ENCODE peak calls at places on chromosome X, in nine cellular contexts. One of them, this sample, is unnamed.

GRCh38 chrX:21926527-21927278 is 13.8 kb upstream of the SMS start:
- DNase-seq in H1: no peak
- DNase-seq in endodermal cell: no peak
- DNase-seq in adipocyte: peak; percentile 88
- DNase-seq in IMR-90: peak; percentile 99
- DNase-seq in keratinocyte: peak; percentile 90
- DNase-seq in H9: no peak
- DNase-seq in neuronal stem cell: no peak
- DNase-seq in fibroblast of lung: peak; percentile 97
- DNase-seq in this sample: no peak

GRCh38 chrX:111444881-111445280 is 32.9 kb upstream of the DCX start:
- DNase-seq in H1: no peak
- DNase-seq in endodermal cell: no peak
- DNase-seq in adipocyte: no peak
- DNase-seq in IMR-90: no peak
- DNase-seq in keratinocyte: no peak
- DNase-seq in H9: no peak
- DNase-seq in neuronal stem cell: no peak
- DNase-seq in fibroblast of lung: no peak
- DNase-seq in this sample: no peak

GRCh38 chrX:40177489-40177888 is 79.7 kb upstream of the BCOR start:
- DNase-seq in H1: no peak
- DNase-seq in endodermal cell: no peak
- DNase-seq in adipocyte: no peak
- DNase-seq in IMR-90: no peak
- DNase-seq in keratinocyte: no peak
- DNase-seq in H9: no peak
- DNase-seq in neuronal stem cell: no peak
- DNase-seq in fibroblast of lung: no peak
- DNase-seq in this sample: no peak

GRCh38 chrX:100316987-100317386 is 93.1 kb downstream of the PCDH19 start:
- DNase-seq in H1: no peak
- DNase-seq in endodermal cell: no peak
- DNase-seq in adipocyte: peak; percentile 2
- DNase-seq in IMR-90: no peak
- DNase-seq in keratinocyte: no peak
- DNase-seq in H9: no peak
- DNase-seq in neuronal stem cell: no peak
- DNase-seq in fibroblast of lung: peak; percentile 21
- DNase-seq in this sample: no peak

GRCh38 chrX:27555514-27555913 is 34.6 kb upstream of the DCAF8L2 start:
- DNase-seq in H1: no peak
- DNase-seq in endodermal cell: no peak
- DNase-seq in adipocyte: peak; percentile 36
- DNase-seq in IMR-90: peak; percentile 40
- DNase-seq in keratinocyte: no peak
- DNase-seq in H9: no peak
- DNase-seq in neuronal stem cell: peak; percentile 18
- DNase-seq in fibroblast of lung: peak; percentile 3
- DNase-seq in this sample: peak; percentile 13

GRCh38 chrX:111402378-111402777 is 9.6 kb downstream of the DCX start:
- DNase-seq in H1: no peak
- DNase-seq in endodermal cell: no peak
- DNase-seq in adipocyte: no peak
- DNase-seq in IMR-90: no peak
- DNase-seq in keratinocyte: no peak
- DNase-seq in H9: no peak
- DNase-seq in neuronal stem cell: no peak
- DNase-seq in fibroblast of lung: no peak
- DNase-seq in this sample: no peak

GRCh38 chrX:102833136-102833535 is 103.9 kb upstream of the RAB40AL start:
- DNase-seq in H1: no peak
- DNase-seq in endodermal cell: no peak
- DNase-seq in adipocyte: peak; percentile 11
- DNase-seq in IMR-90: peak; percentile 41
- DNase-seq in keratinocyte: no peak
- DNase-seq in H9: no peak
- DNase-seq in neuronal stem cell: no peak
- DNase-seq in fibroblast of lung: peak; percentile 66
- DNase-seq in this sample: no peak

GRCh38 chrX:43269201-43269600 is 386.9 kb upstream of the MAOA start:
- DNase-seq in H1: no peak
- DNase-seq in endodermal cell: no peak
- DNase-seq in adipocyte: no peak
- DNase-seq in IMR-90: no peak
- DNase-seq in keratinocyte: no peak
- DNase-seq in H9: no peak
- DNase-seq in neuronal stem cell: no peak
- DNase-seq in fibroblast of lung: no peak
- DNase-seq in this sample: no peak

GRCh38 chrX:48897157-48897620 is 379 bp downstream of the TIMM17B start:
- DNase-seq in H1: peak; percentile 81
- DNase-seq in endodermal cell: peak; percentile 94
- DNase-seq in adipocyte: peak; percentile 80
- DNase-seq in IMR-90: peak; percentile 66
- DNase-seq in keratinocyte: no peak
- DNase-seq in H9: peak; percentile 85
- DNase-seq in neuronal stem cell: peak; percentile 72
- DNase-seq in fibroblast of lung: peak; percentile 72
- DNase-seq in this sample: peak; percentile 72

GRCh38 chrX:7286461-7286860 is 138.5 kb upstream of the PUDP start:
- DNase-seq in H1: no peak
- DNase-seq in endodermal cell: no peak
- DNase-seq in adipocyte: no peak
- DNase-seq in IMR-90: peak; percentile 12
- DNase-seq in keratinocyte: no peak
- DNase-seq in H9: no peak
- DNase-seq in neuronal stem cell: no peak
- DNase-seq in fibroblast of lung: peak; percentile 3
- DNase-seq in this sample: no peak

GRCh38 chrX:118726887-118727685 is at the start of gene IL13RA1:
- DNase-seq in H1: peak; percentile 70
- DNase-seq in endodermal cell: peak; percentile 91
- DNase-seq in adipocyte: peak; percentile 90
- DNase-seq in IMR-90: peak; percentile 76
- DNase-seq in keratinocyte: peak; percentile 11
- DNase-seq in H9: peak; percentile 89
- DNase-seq in neuronal stem cell: peak; percentile 82
- DNase-seq in fibroblast of lung: peak; percentile 83
- DNase-seq in this sample: no peak

GRCh38 chrX:26376037-26376708 is 160.2 kb downstream of the MAGEB5 start:
- DNase-seq in H1: no peak
- DNase-seq in endodermal cell: no peak
- DNase-seq in adipocyte: no peak
- DNase-seq in IMR-90: no peak
- DNase-seq in keratinocyte: no peak
- DNase-seq in H9: no peak
- DNase-seq in neuronal stem cell: no peak
- DNase-seq in fibroblast of lung: no peak
- DNase-seq in this sample: no peak

GRCh38 chrX:63784902-63785692 is at the start of gene ARHGEF9:
- DNase-seq in H1: peak; percentile 71
- DNase-seq in endodermal cell: peak; percentile 81
- DNase-seq in adipocyte: peak; percentile 26
- DNase-seq in IMR-90: no peak
- DNase-seq in keratinocyte: no peak
- DNase-seq in H9: peak; percentile 72
- DNase-seq in neuronal stem cell: peak; percentile 44
- DNase-seq in fibroblast of lung: peak; percentile 3
- DNase-seq in this sample: peak; percentile 60

GRCh38 chrX:12360389-12360788 is 222.1 kb downstream of the FRMPD4 start:
- DNase-seq in H1: no peak
- DNase-seq in endodermal cell: no peak
- DNase-seq in adipocyte: peak; percentile 30
- DNase-seq in IMR-90: peak; percentile 86
- DNase-seq in keratinocyte: peak; percentile 28
- DNase-seq in H9: no peak
- DNase-seq in neuronal stem cell: no peak
- DNase-seq in fibroblast of lung: peak; percentile 77
- DNase-seq in this sample: no peak

GRCh38 chrX:107483976-107484726 is 34.7 kb downstream of the FRMPD3 start:
- DNase-seq in H1: no peak
- DNase-seq in endodermal cell: peak; percentile 84
- DNase-seq in adipocyte: no peak
- DNase-seq in IMR-90: no peak
- DNase-seq in keratinocyte: no peak
- DNase-seq in H9: peak; percentile 80
- DNase-seq in neuronal stem cell: peak; percentile 8
- DNase-seq in fibroblast of lung: peak; percentile 42
- DNase-seq in this sample: no peak

GRCh38 chrX:131762802-131763234 is 218.9 kb downstream of the OR13H1 start:
- DNase-seq in H1: no peak
- DNase-seq in endodermal cell: no peak
- DNase-seq in adipocyte: peak; percentile 79
- DNase-seq in IMR-90: peak; percentile 77
- DNase-seq in keratinocyte: no peak
- DNase-seq in H9: no peak
- DNase-seq in neuronal stem cell: no peak
- DNase-seq in fibroblast of lung: peak; percentile 54
- DNase-seq in this sample: no peak

GRCh38 chrX:45323387-45323786 is 122.7 kb upstream of the DIPK2B start:
- DNase-seq in H1: no peak
- DNase-seq in endodermal cell: no peak
- DNase-seq in adipocyte: no peak
- DNase-seq in IMR-90: no peak
- DNase-seq in keratinocyte: peak; percentile 15
- DNase-seq in H9: no peak
- DNase-seq in neuronal stem cell: no peak
- DNase-seq in fibroblast of lung: no peak
- DNase-seq in this sample: no peak

GRCh38 chrX:133985164-133986007 is at the start of gene GPC3:
- DNase-seq in H1: peak; percentile 64
- DNase-seq in endodermal cell: peak; percentile 90
- DNase-seq in adipocyte: peak; percentile 64
- DNase-seq in IMR-90: peak; percentile 0
- DNase-seq in keratinocyte: no peak
- DNase-seq in H9: peak; percentile 83
- DNase-seq in neuronal stem cell: no peak
- DNase-seq in fibroblast of lung: peak; percentile 2
- DNase-seq in this sample: peak; percentile 65

GRCh38 chrX:63754141-63754859 is 30.7 kb downstream of the ARHGEF9 start:
- DNase-seq in H1: no peak
- DNase-seq in endodermal cell: peak; percentile 41
- DNase-seq in adipocyte: peak; percentile 58
- DNase-seq in IMR-90: peak; percentile 15
- DNase-seq in keratinocyte: no peak
- DNase-seq in H9: peak; percentile 22
- DNase-seq in neuronal stem cell: no peak
- DNase-seq in fibroblast of lung: peak; percentile 23
- DNase-seq in this sample: peak; percentile 52

DNA sequence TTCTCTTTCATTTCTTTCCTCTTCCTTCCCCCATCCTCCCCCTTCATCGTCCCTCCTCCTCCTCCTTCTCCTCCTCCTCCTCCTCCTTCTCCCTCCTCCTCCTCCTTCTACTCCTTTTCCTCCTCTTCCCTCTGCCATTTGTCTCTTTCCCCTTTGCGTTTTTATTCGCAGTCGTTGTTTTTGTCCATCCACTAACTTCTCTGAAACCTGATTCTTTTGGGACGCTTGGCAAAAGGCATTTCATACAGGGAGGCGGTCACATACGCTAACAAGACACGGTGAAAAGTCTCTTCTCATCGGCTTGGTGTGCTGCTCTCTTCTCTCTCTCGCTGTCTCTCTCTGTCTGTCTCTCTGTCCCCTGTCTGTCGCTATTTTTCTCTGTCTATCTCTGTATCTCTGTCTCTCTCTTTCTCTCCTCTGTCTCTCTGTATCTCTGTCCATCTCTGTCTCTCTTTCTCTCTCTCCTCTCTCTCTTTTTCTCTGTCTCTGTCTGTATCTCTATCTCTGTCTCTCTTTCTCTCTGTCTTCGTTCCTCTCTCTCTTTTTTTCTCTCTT is 5.4 kb upstream of the SHOX start:
- DNase-seq in H1: no peak
- DNase-seq in endodermal cell: peak; percentile 28
- DNase-seq in adipocyte: no peak
- DNase-seq in IMR-90: no peak
- DNase-seq in keratinocyte: no peak
- DNase-seq in H9: no peak
- DNase-seq in neuronal stem cell: no peak
- DNase-seq in fibroblast of lung: no peak
- DNase-seq in this sample: no peak
- H3K27me3 ChIP-seq in H1: peaks cover 93% of the 10 kb centered on the region
- H3K27me3 ChIP-seq in endodermal cell: peaks cover 100% of the 10 kb centered on the region
- H3K27me3 ChIP-seq in adipocyte: peaks cover 29% of the 10 kb centered on the region
- H3K27me3 ChIP-seq in IMR-90: peaks cover 1% of the 10 kb centered on the region
- H3K27me3 ChIP-seq in keratinocyte: peaks cover 38% of the 10 kb centered on the region
- H3K27me3 ChIP-seq in H9: peaks cover 87% of the 10 kb centered on the region
- H3K27me3 ChIP-seq in neuronal stem cell: peaks cover 81% of the 10 kb centered on the region
- H3K27me3 ChIP-seq in fibroblast of lung: no peaks in the 10 kb centered on the region
- H3K27me3 ChIP-seq in this sample: no peaks in the 10 kb centered on the region

DNA sequence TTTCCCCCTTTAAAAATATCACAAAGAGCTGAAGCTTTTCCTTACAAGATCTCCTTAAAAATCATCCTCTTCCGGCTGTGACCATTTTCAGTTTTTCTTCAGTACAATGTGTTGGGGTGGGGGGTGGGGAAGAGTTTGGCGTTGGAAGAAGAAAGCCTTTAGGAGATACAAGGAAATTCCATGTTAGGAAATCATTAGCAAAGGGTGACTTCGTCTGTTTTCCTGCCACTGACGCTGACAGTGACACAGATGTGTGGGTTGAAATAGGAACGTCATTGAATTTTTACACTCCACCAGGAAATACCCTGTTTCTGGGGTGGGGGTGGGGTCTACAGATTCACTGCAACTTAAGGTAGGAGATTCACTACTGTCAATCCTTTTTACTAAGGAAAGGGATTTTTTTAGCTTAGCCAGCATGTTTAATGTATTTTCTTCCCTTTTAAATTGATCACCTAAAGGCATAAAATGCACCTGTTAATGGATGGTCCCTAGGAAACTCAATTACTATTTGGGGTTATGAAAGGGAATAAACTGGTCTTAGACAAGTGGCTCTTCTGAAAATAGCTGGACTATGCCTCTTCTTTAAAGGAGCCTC is 3.9 kb downstream of the MAMLD1 start:
- DNase-seq in H1: no peak
- DNase-seq in endodermal cell: no peak
- DNase-seq in adipocyte: peak; percentile 50
- DNase-seq in IMR-90: peak; percentile 79
- DNase-seq in keratinocyte: no peak
- DNase-seq in H9: peak; percentile 10
- DNase-seq in neuronal stem cell: no peak
- DNase-seq in fibroblast of lung: peak; percentile 68
- DNase-seq in this sample: no peak
- H3K9ac ChIP-seq in H1: no peak overlapping the region
- H3K9ac ChIP-seq in endodermal cell: no peak overlapping the region
- H3K9ac ChIP-seq in adipocyte: peak overlapping the region; percentile 83
- H3K9ac ChIP-seq in IMR-90: peak overlapping the region; percentile 54
- H3K9ac ChIP-seq in keratinocyte: no peak overlapping the region
- H3K9ac ChIP-seq in H9: no peak overlapping the region
- H3K9ac ChIP-seq in neuronal stem cell: no peak overlapping the region
- H3K9ac ChIP-seq in fibroblast of lung: peak overlapping the region; percentile 32
- H3K9ac ChIP-seq in this sample: peak overlapping the region; percentile 60

GRCh38 chrX:69524765-69525164 is 20.6 kb downstream of the NALF2 start:
- DNase-seq in H1: no peak
- DNase-seq in endodermal cell: no peak
- DNase-seq in adipocyte: no peak
- DNase-seq in IMR-90: no peak
- DNase-seq in keratinocyte: no peak
- DNase-seq in H9: no peak
- DNase-seq in neuronal stem cell: no peak
- DNase-seq in fibroblast of lung: no peak
- DNase-seq in this sample: no peak
- H3K27me3 ChIP-seq in H1: no peaks in the 10 kb centered on the region
- H3K27me3 ChIP-seq in endodermal cell: no peaks in the 10 kb centered on the region
- H3K27me3 ChIP-seq in adipocyte: peaks cover 85% of the 10 kb centered on the region
- H3K27me3 ChIP-seq in IMR-90: peaks cover 15% of the 10 kb centered on the region
- H3K27me3 ChIP-seq in keratinocyte: no peaks in the 10 kb centered on the region
- H3K27me3 ChIP-seq in H9: no peaks in the 10 kb centered on the region
- H3K27me3 ChIP-seq in neuronal stem cell: no peaks in the 10 kb centered on the region
- H3K27me3 ChIP-seq in fibroblast of lung: no peaks in the 10 kb centered on the region
- H3K27me3 ChIP-seq in this sample: no peaks in the 10 kb centered on the region

GRCh38 chrX:130211415-130212186 is 39.8 kb downstream of the RAB33A start:
- DNase-seq in H1: no peak
- DNase-seq in endodermal cell: no peak
- DNase-seq in adipocyte: no peak
- DNase-seq in IMR-90: no peak
- DNase-seq in keratinocyte: no peak
- DNase-seq in H9: no peak
- DNase-seq in neuronal stem cell: no peak
- DNase-seq in fibroblast of lung: no peak
- DNase-seq in this sample: no peak
- H3K9ac ChIP-seq in H1: no peak overlapping the region
- H3K9ac ChIP-seq in endodermal cell: no peak overlapping the region
- H3K9ac ChIP-seq in adipocyte: no peak overlapping the region
- H3K9ac ChIP-seq in IMR-90: no peak overlapping the region
- H3K9ac ChIP-seq in keratinocyte: no peak overlapping the region
- H3K9ac ChIP-seq in H9: no peak overlapping the region
- H3K9ac ChIP-seq in neuronal stem cell: no peak overlapping the region
- H3K9ac ChIP-seq in fibroblast of lung: no peak overlapping the region
- H3K9ac ChIP-seq in this sample: no peak overlapping the region

This sample was measured in DND-41.